ENCODE peak calls at places on chromosomes 11 and 22, in nine cellular contexts. K, E, G, Y, N, W, C, U and O are unnamed samples.

GRCh38 chr11:126411971-126412381 is 56.5 kb downstream of the ST3GAL4 start:
- DNase-seq in K (no peak), E (no peak), G (no peak), Y (no peak), N (no peak), W (no peak), C (no peak), U (no peak), O (no peak)

GRCh38 chr11:3994030-3994640 is 100.5 kb upstream of the RRM1 start:
- DNase-seq in K (no peak), E (no peak), G (peak), Y (no peak), N (no peak), W (no peak), C (no peak), U (peak), O (no peak)

GRCh38 chr11:110301577-110301976 is 5.2 kb upstream of the RDX start:
- DNase-seq in K (no peak), E (no peak), G (no peak), Y (no peak), N (no peak), W (no peak), C (no peak), U (no peak), O (no peak)

GRCh38 chr11:12134239-12134590 is 23.8 kb downstream of the MICAL2 start:
- DNase-seq in K (no peak), E (no peak), G (no peak), Y (no peak), N (no peak), W (no peak), C (no peak), U (no peak), O (peak)

GRCh38 chr11:6617315-6617781 is 1.9 kb downstream of the TPP1 start:
- DNase-seq in K (no peak), E (no peak), G (no peak), Y (no peak), N (no peak), W (no peak), C (no peak), U (no peak), O (no peak)

GRCh38 chr11:80330302-80330701 is 889.5 kb upstream of the TENM4 start:
- DNase-seq in K (no peak), E (no peak), G (no peak), Y (no peak), N (no peak), W (no peak), C (peak), U (no peak), O (no peak)

GRCh38 chr11:94948070-94948617 is 25.2 kb downstream of the CWC15 start:
- DNase-seq in K (no peak), E (no peak), G (no peak), Y (no peak), N (no peak), W (no peak), C (no peak), U (no peak), O (no peak)

GRCh38 chr22:31083377-31083768 is 2.3 kb downstream of the SMTN start:
- DNase-seq in K (no peak), E (no peak), G (no peak), Y (peak), N (no peak), W (peak), C (no peak), U (no peak), O (no peak)

GRCh38 chr11:74462009-74462408 is 5.3 kb downstream of the KCNE3 start:
- DNase-seq in K (no peak), E (no peak), G (no peak), Y (no peak), N (no peak), W (no peak), C (no peak), U (peak), O (peak)

GRCh38 chr11:95984035-95984434 is 60.1 kb upstream of the MTMR2 start:
- DNase-seq in K (no peak), E (no peak), G (no peak), Y (no peak), N (no peak), W (no peak), C (no peak), U (no peak), O (no peak)

GRCh38 chr11:69913591-69914285 is 94.5 kb upstream of the FGF3 start:
- DNase-seq in K (peak), E (no peak), G (no peak), Y (no peak), N (no peak), W (no peak), C (no peak), U (no peak), O (no peak)

GRCh38 chr11:65427691-65428577 is 5.3 kb downstream of the NEAT1 start:
- DNase-seq in K (no peak), E (no peak), G (peak), Y (peak), N (no peak), W (no peak), C (peak), U (no peak), O (no peak)

GRCh38 chr11:2164081-2164480 is 3.1 kb upstream of the INS start:
- DNase-seq in K (no peak), E (no peak), G (no peak), Y (no peak), N (no peak), W (no peak), C (no peak), U (no peak), O (no peak)

GRCh38 chr11:2789791-2790580 is 90.2 kb upstream of the KCNQ1OT1 start:
- DNase-seq in K (no peak), E (no peak), G (no peak), Y (no peak), N (no peak), W (no peak), C (no peak), U (no peak), O (no peak)

GRCh38 chr22:50641696-50642607 is 14.0 kb upstream of the ARSA start:
- DNase-seq in K (peak), E (peak), G (no peak), Y (no peak), N (no peak), W (no peak), C (peak), U (no peak), O (no peak)

GRCh38 chr11:64269380-64270234 is 14.9 kb downstream of the BAD start:
- DNase-seq in K (peak), E (peak), G (peak), Y (peak), N (peak), W (peak), C (peak), U (peak), O (peak)

GRCh38 chr11:126152586-126152985 is 58.9 kb downstream of the RPUSD4 start:
- DNase-seq in K (no peak), E (no peak), G (no peak), Y (no peak), N (no peak), W (no peak), C (no peak), U (no peak), O (no peak)

GRCh38 chr22:29205598-29206371 is at the start of gene EMID1:
- DNase-seq in K (peak), E (no peak), G (peak), Y (peak), N (no peak), W (peak), C (no peak), U (peak), O (no peak)

GRCh38 chr11:107750313-107750712 is 38.5 kb upstream of the SLN start:
- DNase-seq in K (no peak), E (no peak), G (no peak), Y (no peak), N (no peak), W (no peak), C (no peak), U (no peak), O (no peak)

GRCh38 chr22:23784215-23784732 is 2.5 kb upstream of the SMARCB1 start:
- DNase-seq in K (no peak), E (no peak), G (no peak), Y (no peak), N (no peak), W (no peak), C (peak), U (no peak), O (no peak)

GRCh38 chr22:43850529-43850928 is 11.8 kb downstream of the SULT4A1 start:
- DNase-seq in K (no peak), E (no peak), G (no peak), Y (no peak), N (no peak), W (no peak), C (no peak), U (no peak), O (no peak)